ENCODE peak calls at places on chromosomes 7 and 10, in four cellular contexts. S is GM03348, T is fibroblast of the conjunctiva, V is neural progenitor cell. Y is an unnamed sample.

GRCh38 chr7:48094861-48095293 is 5.8 kb downstream of the UPP1 start:
- DNase-seq in S (peak), V (no peak), T (no peak), Y (no peak)

GRCh38 chr10:118457824-118458428 is 115.8 kb upstream of the FAM204A start:
- DNase-seq in T (no peak), S (no peak), V (no peak), Y (no peak)

GRCh38 chr7:44533301-44534055 is 7.7 kb downstream of the NPC1L1 start:
- DNase-seq in S (peak), T (no peak), V (no peak), Y (no peak)

GRCh38 chr7:103821105-103821504 is 168.4 kb downstream of the RELN start:
- DNase-seq in T (no peak), S (no peak), V (no peak), Y (no peak)

GRCh38 chr7:142438235-142438922 is 180.5 kb upstream of the PRSS58 start:
- DNase-seq in T (peak), V (peak), S (peak), Y (peak)

GRCh38 chr10:51137741-51138529 is 63.6 kb downstream of the PRKG1 start:
- DNase-seq in V (no peak), S (peak), T (no peak), Y (no peak)

GRCh38 chr7:47901542-47901941 is 46.7 kb downstream of the PKD1L1 start:
- DNase-seq in V (peak), S (peak), T (no peak), Y (no peak)

GRCh38 chr7:74083117-74083876 is at the start of gene LIMK1:
- DNase-seq in S (peak), T (peak), V (peak), Y (peak)

GRCh38 chr7:150862356-150862755 is 10.0 kb downstream of the AOC1 start:
- DNase-seq in S (no peak), V (no peak), T (no peak), Y (no peak)

GRCh38 chr10:72080042-72081035 is 8.0 kb downstream of the SPOCK2 start:
- DNase-seq in S (no peak), V (no peak), T (no peak), Y (no peak)

GRCh38 chr10:32095116-32095733 is 39.0 kb upstream of the KIF5B start:
- DNase-seq in V (no peak), T (peak), S (no peak), Y (no peak)

GRCh38 chr7:76329479-76329878 is 27.0 kb downstream of the HSPB1 start:
- DNase-seq in S (no peak), T (no peak), V (no peak), Y (no peak)

GRCh38 chr7:27176962-27177794 is 3.1 kb upstream of the HOXA10 start:
- DNase-seq in V (no peak), T (no peak), S (no peak), Y (peak)

GRCh38 chr10:79420974-79421688 is 24.3 kb downstream of the ZCCHC24 start:
- DNase-seq in S (no peak), V (no peak), T (no peak), Y (no peak)

GRCh38 chr10:47240173-47240572 is 59.8 kb upstream of the GDF10 start:
- DNase-seq in S (no peak), V (peak), T (no peak), Y (peak)

GRCh38 chr7:129702316-129702715 is 90.8 kb downstream of the NRF1 start:
- DNase-seq in V (no peak), S (no peak), T (no peak), Y (no peak)

GRCh38 chr10:73953665-73954064 is 42.7 kb downstream of the PLAU start:
- DNase-seq in S (peak), T (no peak), V (no peak), Y (no peak)

GRCh38 chr7:1512781-1513656 is 8.8 kb upstream of the INTS1 start:
- DNase-seq in S (peak), V (no peak), T (no peak), Y (no peak)

GRCh38 chr10:60574388-60574787 is 184.7 kb upstream of the ANK3 start:
- DNase-seq in T (no peak), V (no peak), S (no peak), Y (no peak)

GRCh38 chr7:21550076-21550475 is 7.2 kb downstream of the DNAH11 start:
- DNase-seq in T (no peak), V (no peak), S (no peak), Y (no peak)

GRCh38 chr10:104340692-104341091 is 2.4 kb upstream of the ITPRIP start:
- DNase-seq in S (no peak), V (no peak), T (no peak), Y (no peak)

GRCh38 chr7:95686109-95686508 is 86.2 kb upstream of the DYNC1I1 start:
- DNase-seq in S (peak), V (peak), T (peak), Y (peak)

GRCh38 chr7:1696671-1697498 is 26.8 kb downstream of the ELFN1 start:
- DNase-seq in V (no peak), T (no peak), S (no peak), Y (peak)

GRCh38 chr7:30525409-30525808 is 20.8 kb upstream of the GGCT start:
- DNase-seq in T (no peak), S (no peak), V (no peak), Y (no peak)

GRCh38 chr10:45151467-45152214 is 150.9 kb downstream of the ZNF22 start:
- DNase-seq in T (no peak), V (no peak), S (no peak), Y (no peak)

GRCh38 chr10:43928425-43928968 is 279.8 kb upstream of the ZNF32 start:
- DNase-seq in V (no peak), S (no peak), T (no peak), Y (no peak)

GRCh38 chr10:3887885-3888476 is 103.0 kb upstream of the KLF6 start:
- DNase-seq in T (no peak), V (peak), S (peak), Y (peak)

GRCh38 chr7:117269895-117270294 is 53.0 kb downstream of the WNT2 start:
- DNase-seq in T (peak), S (peak), V (no peak), Y (no peak)

Y was measured in H9.